ENCODE peak calls at places on chromosomes 5 and 9, in seven cellular contexts. W, L, N, Z, K, A and R are unnamed samples.

GRCh38 chr5:171863928-171864327 is 78.3 kb downstream of the SMIM23 start:
- DNase-seq in W (no peak), L (no peak), N (no peak), Z (no peak), K (no peak), A (no peak), R (no peak)

GRCh38 chr9:87898151-87898550 is 15.5 kb downstream of the SPATA31E1 start:
- DNase-seq in W (no peak), L (no peak), N (no peak), Z (no peak), K (no peak), A (no peak), R (no peak)

GRCh38 chr5:112475747-112476435 is 56.8 kb upstream of the EPB41L4A start:
- DNase-seq in W (no peak), L (peak; percentile 13), N (no peak), Z (peak; percentile 4), K (no peak), A (no peak), R (no peak)

GRCh38 chr5:137279631-137280236 is 219.4 kb downstream of the SPOCK1 start:
- DNase-seq in W (no peak), L (no peak), N (no peak), Z (no peak), K (no peak), A (no peak), R (no peak)

GRCh38 chr9:38372685-38373619 is 19.6 kb upstream of the ALDH1B1 start:
- DNase-seq in W (no peak), L (no peak), N (no peak), Z (no peak), K (no peak), A (no peak), R (no peak)

GRCh38 chr5:78801413-78801812 is 152.8 kb upstream of the LHFPL2 start:
- DNase-seq in W (no peak), L (no peak), N (no peak), Z (no peak), K (no peak), A (no peak), R (no peak)

GRCh38 chr9:113623851-113624485 is 160.4 kb downstream of the RGS3 start:
- DNase-seq in W (no peak), L (no peak), N (peak; percentile 27), Z (no peak), K (no peak), A (no peak), R (no peak)

GRCh38 chr5:80644900-80645299 is 9.6 kb upstream of the MSH3 start:
- DNase-seq in W (no peak), L (no peak), N (no peak), Z (no peak), K (no peak), A (no peak), R (no peak)

GRCh38 chr5:54889826-54890225 is 95.6 kb downstream of the ESM1 start:
- DNase-seq in W (no peak), L (peak; percentile 42), N (no peak), Z (no peak), K (no peak), A (no peak), R (no peak)

GRCh38 chr5:157130933-157131332 is 11.7 kb downstream of the MED7 start:
- DNase-seq in W (no peak), L (no peak), N (no peak), Z (no peak), K (peak; percentile 41), A (no peak), R (no peak)

GRCh38 chr9:24218656-24219055 is 327.0 kb downstream of the IZUMO3 start:
- DNase-seq in W (no peak), L (no peak), N (no peak), Z (no peak), K (no peak), A (no peak), R (no peak)

GRCh38 chr5:167800405-167800804 is 491.0 kb upstream of the WWC1 start:
- DNase-seq in W (no peak), L (no peak), N (no peak), Z (no peak), K (no peak), A (no peak), R (no peak)

GRCh38 chr9:126482361-126483044 is 131.2 kb upstream of the LMX1B start:
- DNase-seq in W (no peak), L (no peak), N (no peak), Z (peak; percentile 62), K (no peak), A (no peak), R (no peak)

GRCh38 chr5:140157032-140157781 is 17.8 kb upstream of the CYSTM1 start:
- DNase-seq in W (no peak), L (peak; percentile 86), N (peak; percentile 92), Z (peak; percentile 76), K (peak; percentile 95), A (peak; percentile 39), R (peak; percentile 82)

GRCh38 chr5:167754501-167754941 is 536.9 kb upstream of the WWC1 start:
- DNase-seq in W (no peak), L (no peak), N (no peak), Z (no peak), K (no peak), A (no peak), R (no peak)

GRCh38 chr9:87713278-87713989 is 12.5 kb upstream of the CTSL start:
- DNase-seq in W (no peak), L (peak; percentile 61), N (peak; percentile 89), Z (peak; percentile 17), K (peak; percentile 89), A (no peak), R (peak; percentile 60)

GRCh38 chr5:126837242-126837641 is 60.3 kb downstream of the LMNB1 start:
- DNase-seq in W (no peak), L (no peak), N (no peak), Z (no peak), K (no peak), A (no peak), R (no peak)

GRCh38 chr5:6632324-6632930 is 417 bp downstream of the NSUN2 start:
- DNase-seq in W (no peak), L (peak; percentile 66), N (no peak), Z (no peak), K (peak; percentile 35), A (no peak), R (no peak)

GRCh38 chr5:156475182-156475830 is 148.3 kb downstream of the SGCD start:
- DNase-seq in W (no peak), L (no peak), N (no peak), Z (no peak), K (no peak), A (no peak), R (no peak)

GRCh38 chr9:131701789-131702337 is 38.0 kb downstream of the RAPGEF1 start:
- DNase-seq in W (no peak), L (no peak), N (no peak), Z (no peak), K (no peak), A (no peak), R (no peak)